ENCODE peak calls at places on chromosomes 11 and 22, in four cellular contexts. Y is RWPE1, P is left ventricle myocardium inferior, S is WERI-Rb-1. B is an unnamed sample.

GRCh38 chr22:42473484-42474193 is 41.4 kb upstream of the NFAM1 start:
- DNase-seq in Y (peak), P (no peak), S (peak), B (peak)

GRCh38 chr11:66617148-66617814 is 851 bp downstream of the RBM14 start:
- DNase-seq in Y (peak), P (peak), S (no peak), B (no peak)

GRCh38 chr11:36997656-36998055 is 399.6 kb upstream of the RAG2 start:
- DNase-seq in Y (no peak), P (no peak), S (no peak), B (no peak)

GRCh38 chr11:3081386-3081751 is 24.1 kb upstream of the CARS1 start:
- DNase-seq in Y (no peak), P (no peak), S (no peak), B (no peak)

GRCh38 chr11:101508370-101508769 is 75.4 kb downstream of the TRPC6 start:
- DNase-seq in Y (no peak), P (no peak), S (no peak), B (no peak)

GRCh38 chr22:17303840-17304779 is 65.2 kb upstream of the CECR2 start:
- DNase-seq in Y (no peak), P (no peak), S (peak), B (no peak)

GRCh38 chr22:45318558-45319318 is 9.0 kb downstream of the FAM118A start:
- DNase-seq in Y (no peak), P (no peak), S (no peak), B (no peak)

GRCh38 chr11:122796128-122796717 is 42.1 kb upstream of the CRTAM start:
- DNase-seq in Y (peak), P (peak), S (peak), B (no peak)

GRCh38 chr22:31253949-31254348 is 38.3 kb downstream of the PIK3IP1 start:
- DNase-seq in Y (peak), P (peak), S (peak), B (peak)

GRCh38 chr22:32745996-32746322 is 55.5 kb upstream of the TIMP3 start:
- DNase-seq in Y (no peak), P (no peak), S (no peak), B (no peak)

GRCh38 chr11:126491092-126491491 is 135.6 kb downstream of the ST3GAL4 start:
- DNase-seq in Y (no peak), P (no peak), S (no peak), B (no peak)

GRCh38 chr11:27443746-27444465 is 28.7 kb downstream of the LGR4 start:
- DNase-seq in Y (no peak), P (no peak), S (no peak), B (no peak)

GRCh38 chr11:73288873-73289707 is 17.0 kb downstream of the P2RY6 start:
- DNase-seq in Y (peak), P (peak), S (peak), B (no peak)

GRCh38 chr11:19680824-19681368 is 31.7 kb upstream of the NAV2 start:
- DNase-seq in Y (no peak), P (no peak), S (no peak), B (no peak)

GRCh38 chr22:32044913-32045312 is 1.9 kb downstream of the SLC5A1 start:
- DNase-seq in Y (no peak), P (no peak), S (no peak), B (peak)

GRCh38 chr11:88348870-88349269 is 11.3 kb upstream of the CTSC start:
- DNase-seq in Y (no peak), P (no peak), S (no peak), B (no peak)

GRCh38 chr11:46277623-46278386 is at the start of gene CREB3L1:
- DNase-seq in Y (no peak), P (peak), S (no peak), B (no peak)

GRCh38 chr22:31136711-31137110 is 3.6 kb downstream of the PLA2G3 start:
- DNase-seq in Y (no peak), P (no peak), S (no peak), B (no peak)

GRCh38 chr11:6926208-6927029 is at the start of gene ZNF215:
- DNase-seq in Y (peak), P (peak), S (peak), B (no peak)
- H3K27ac ChIP-seq in Y (peak), P (peak), S (peak), B (peak)

DNA sequence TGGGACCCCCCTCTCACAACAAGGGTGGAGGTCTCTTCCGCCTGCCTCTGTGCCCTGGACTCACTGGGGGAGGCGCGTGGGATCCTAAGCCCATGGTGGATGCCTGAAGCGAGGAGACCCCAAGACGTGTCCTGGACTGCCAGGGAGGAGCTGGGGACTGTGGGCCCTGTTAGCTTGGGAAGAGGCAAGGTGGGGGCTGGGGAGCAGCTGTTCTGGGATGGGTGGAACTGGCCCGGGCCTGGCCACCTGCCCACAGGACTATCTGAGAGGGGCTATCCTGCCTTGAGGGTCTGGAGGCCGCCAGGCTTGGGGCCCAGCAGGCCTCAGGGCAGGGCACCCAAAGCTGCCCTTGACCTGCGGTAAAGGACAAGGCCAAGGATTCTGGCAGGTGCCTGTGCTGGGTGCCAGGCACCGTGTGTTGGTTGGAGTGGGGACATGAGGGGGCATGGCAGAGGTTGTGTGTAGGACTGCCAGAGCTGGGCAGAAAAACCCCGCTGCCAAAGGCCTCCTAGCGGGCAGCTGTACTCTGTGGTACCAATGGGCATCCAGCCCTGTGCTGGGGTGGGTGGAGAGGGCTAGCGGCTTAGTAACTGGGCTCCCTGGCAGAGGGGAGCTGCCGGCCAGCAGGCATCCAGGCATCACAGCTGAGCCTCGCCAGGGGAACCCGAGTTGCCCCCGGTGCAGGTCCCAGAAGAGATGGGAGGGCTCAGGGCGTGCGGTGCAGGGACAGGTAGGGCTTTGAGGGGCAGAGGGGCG is 670 bp downstream of the LSP1 start:
- DNase-seq in Y (no peak), P (no peak), S (no peak), B (no peak)
- H3K27ac ChIP-seq in Y (peak), P (no peak), S (no peak), B (no peak)

GRCh38 chr22:47329727-47330653 is 567.5 kb downstream of the TBC1D22A start:
- DNase-seq in Y (no peak), P (no peak), S (no peak), B (no peak)

GRCh38 chr22:47327241-47327640 is 564.8 kb downstream of the TBC1D22A start:
- DNase-seq in Y (no peak), P (no peak), S (no peak), B (no peak)

GRCh38 chr22:47331750-47332149 is 569.3 kb downstream of the TBC1D22A start:
- DNase-seq in Y (no peak), P (no peak), S (no peak), B (no peak)

GRCh38 chr22:47325249-47325648 is 562.8 kb downstream of the TBC1D22A start:
- DNase-seq in Y (no peak), P (no peak), S (no peak), B (no peak)

DNA sequence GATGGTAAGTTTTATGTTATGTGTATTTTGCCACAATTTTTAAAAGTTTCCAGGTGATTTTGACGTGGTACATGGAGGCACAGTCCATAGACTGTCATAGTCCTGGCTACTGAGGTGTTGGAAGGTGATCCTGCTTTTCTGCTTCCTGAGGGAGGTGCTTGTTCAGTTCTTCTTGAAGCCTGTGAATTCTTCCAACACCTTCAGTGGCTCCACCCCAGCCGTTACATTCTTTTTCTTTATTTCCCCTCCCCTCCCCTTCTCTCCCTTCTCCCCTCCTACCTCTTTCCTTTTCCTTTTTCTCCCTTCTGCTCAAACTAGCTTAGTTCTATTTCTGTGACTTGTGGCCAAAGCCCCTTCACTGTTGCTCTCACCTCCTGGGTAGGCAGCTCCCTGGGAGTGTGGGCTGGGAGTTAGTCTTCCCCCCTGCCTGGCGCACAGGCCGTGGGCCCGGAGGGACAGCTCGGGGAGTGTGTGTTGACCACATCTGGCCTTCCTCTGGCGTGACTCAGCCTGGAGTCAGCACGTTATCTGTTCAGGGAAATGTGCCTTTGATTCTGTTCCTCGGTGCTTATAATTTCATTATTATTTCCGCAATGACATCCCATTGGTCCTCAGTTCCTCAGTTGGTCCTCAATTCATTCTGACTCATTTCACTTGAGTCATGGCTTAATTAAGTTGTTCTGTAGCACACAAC is 566.2 kb downstream of the TBC1D22A start:
- DNase-seq in Y (peak), P (no peak), S (no peak), B (peak)
- H3K27ac ChIP-seq in Y (peak), P (no peak), S (no peak), B (peak)

GRCh38 chr11:6030658-6031057 is at the start of gene OR56A1:
- DNase-seq in Y (no peak), P (no peak), S (no peak), B (no peak)
- H3K27ac ChIP-seq in Y (no peak), P (no peak), S (no peak), B (no peak)

GRCh38 chr22:29998627-29999026 is 81.6 kb upstream of the HORMAD2 start:
- DNase-seq in Y (no peak), P (no peak), S (no peak), B (no peak)

GRCh38 chr22:29994027-29994715 is 86.1 kb upstream of the HORMAD2 start:
- DNase-seq in Y (peak), P (no peak), S (no peak), B (peak)

GRCh38 chr22:29997516-29997915 is 82.7 kb upstream of the HORMAD2 start:
- DNase-seq in Y (no peak), P (no peak), S (no peak), B (no peak)

GRCh38 chr22:29992341-29993275 is 87.7 kb upstream of the HORMAD2 start:
- DNase-seq in Y (peak), P (no peak), S (no peak), B (peak)

DNA sequence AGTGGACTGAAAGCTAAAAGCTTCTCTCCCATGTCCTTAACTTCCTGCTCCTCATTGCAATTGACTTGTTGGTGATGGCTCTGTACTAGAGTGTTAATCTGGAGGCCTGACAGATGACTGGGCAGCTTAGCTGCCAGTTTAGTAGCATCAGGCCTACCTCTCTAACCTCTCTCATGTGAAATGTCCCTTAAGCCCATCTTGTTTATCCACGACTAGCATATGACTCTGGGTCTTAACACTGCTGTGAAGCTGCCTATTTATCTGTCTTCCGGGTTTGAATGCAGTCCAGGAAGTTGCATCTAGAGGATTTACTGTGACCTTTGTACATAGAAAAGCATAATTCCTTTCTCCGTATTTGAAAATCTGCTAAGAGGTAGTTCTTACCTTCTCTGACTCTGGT is 85.3 kb upstream of the HORMAD2 start:
- DNase-seq in Y (no peak), P (no peak), S (peak), B (peak)
- H3K27ac ChIP-seq in Y (no peak), P (peak), S (peak), B (peak)